ENCODE peak calls at places on chromosomes 5 and 9, in four cellular contexts. H is A549, S is esophagus muscularis mucosa, B is K562. I is an unnamed sample.

GRCh38 chr5:58921106-58921505 is 338.2 kb downstream of the RAB3C start:
- DNase-seq in S (no peak), H (no peak), B (no peak), I (no peak)

GRCh38 chr9:18747590-18747989 is 273.6 kb downstream of the ADAMTSL1 start:
- DNase-seq in S (no peak), B (no peak), H (no peak), I (no peak)

GRCh38 chr5:71829206-71829605 is 110.1 kb downstream of the CARTPT start:
- DNase-seq in H (no peak), S (no peak), B (no peak), I (no peak)

GRCh38 chr9:12784461-12785250 is 9.8 kb downstream of the LURAP1L start:
- DNase-seq in H (peak), S (no peak), B (peak), I (peak)

GRCh38 chr9:86695904-86696424 is 251.3 kb downstream of the GAS1 start:
- DNase-seq in B (no peak), S (peak), H (no peak), I (no peak)

GRCh38 chr5:126939887-126940286 is 90.5 kb downstream of the MARCHF3 start:
- DNase-seq in H (no peak), B (no peak), S (no peak), I (no peak)

GRCh38 chr5:13992795-13993194 is 48.3 kb upstream of the DNAH5 start:
- DNase-seq in B (no peak), S (peak), H (no peak), I (no peak)

GRCh38 chr5:78610163-78610583 is 38.4 kb downstream of the LHFPL2 start:
- DNase-seq in B (no peak), H (no peak), S (no peak), I (no peak)

GRCh38 chr5:109688647-109688998 is 1.1 kb upstream of the MAN2A1 start:
- DNase-seq in B (peak), H (no peak), S (no peak), I (no peak)

GRCh38 chr5:9288234-9288633 is 257.6 kb downstream of the SEMA5A start:
- DNase-seq in S (no peak), B (no peak), H (no peak), I (no peak)

GRCh38 chr5:45057564-45057963 is 248.8 kb downstream of the MRPS30 start:
- DNase-seq in H (no peak), B (no peak), S (no peak), I (no peak)

GRCh38 chr9:135906291-135907005 is 898 bp downstream of the CAMSAP1 start:
- DNase-seq in H (peak), B (peak), S (no peak), I (no peak)

GRCh38 chr9:135908334-135909204 is 1.2 kb upstream of the CAMSAP1 start:
- DNase-seq in H (no peak), B (peak), S (no peak), I (no peak)

GRCh38 chr9:135907006-135907434 is 326 bp downstream of the CAMSAP1 start:
- DNase-seq in S (no peak), H (peak), B (no peak), I (no peak)

GRCh38 chr9:135909371-135909770 is 2.0 kb upstream of the CAMSAP1 start:
- DNase-seq in H (no peak), S (no peak), B (no peak), I (no peak)

DNA sequence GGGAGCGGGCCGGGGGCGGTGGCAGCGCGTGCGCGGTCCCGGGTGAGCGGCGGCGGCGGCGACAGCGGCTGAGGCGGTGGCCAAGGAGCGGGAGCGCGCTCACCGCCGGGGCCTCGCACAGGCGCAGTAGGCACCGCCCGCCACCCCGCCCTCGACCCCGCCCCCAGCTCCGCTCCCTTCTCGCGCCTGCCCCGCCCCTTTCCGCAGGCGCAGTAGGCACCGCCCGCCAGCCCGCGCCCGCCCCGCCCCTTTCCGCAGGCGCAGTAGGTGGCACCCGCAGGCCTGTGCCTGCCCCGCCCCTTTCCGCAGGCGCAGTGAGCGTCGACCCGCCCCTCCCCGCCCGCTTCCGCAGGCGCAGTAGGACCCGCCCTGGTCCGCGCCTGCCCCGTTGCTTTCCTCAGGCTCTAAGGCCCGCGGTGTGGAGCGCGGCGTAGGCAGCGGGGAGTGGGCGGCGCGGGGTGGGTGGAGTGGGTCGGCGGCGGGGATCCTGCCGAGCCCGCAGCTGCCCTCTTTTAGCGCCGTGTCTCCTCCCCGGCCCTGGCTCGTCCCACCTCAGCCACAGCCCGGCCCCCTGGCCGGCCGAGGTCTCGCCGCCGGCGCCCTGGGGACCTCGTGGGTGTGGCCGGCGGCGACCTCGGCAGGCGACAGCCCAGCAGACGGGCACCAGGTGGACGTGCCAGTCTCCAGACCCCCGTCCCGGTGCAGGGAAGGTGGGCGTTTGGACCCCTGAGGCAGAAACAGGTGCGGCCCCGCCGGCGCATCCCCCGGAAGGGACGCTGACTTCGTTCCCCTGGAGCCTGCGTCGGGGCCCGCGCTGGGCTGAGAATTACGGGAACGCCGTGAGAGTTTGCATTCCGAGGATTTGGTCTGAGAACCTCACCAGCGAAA is at the start of gene CAMSAP1:
- DNase-seq in S (peak), B (peak), H (peak), I (peak)
- TF ChIP-seq EP300 in S (no peak), B (no peak), H (no peak), I (no peak)

GRCh38 chr5:2332521-2332920 is 419.0 kb downstream of the IRX2 start:
- DNase-seq in B (no peak), S (peak), H (no peak), I (no peak)

GRCh38 chr5:2326603-2327002 is 424.9 kb downstream of the IRX2 start:
- DNase-seq in S (no peak), B (no peak), H (no peak), I (no peak)

GRCh38 chr5:2330731-2331130 is 420.7 kb downstream of the IRX2 start:
- DNase-seq in B (no peak), S (peak), H (no peak), I (no peak)

GRCh38 chr5:2329741-2330140 is 421.7 kb downstream of the IRX2 start:
- DNase-seq in B (no peak), H (no peak), S (peak), I (no peak)

GRCh38 chr5:2330325-2330724 is 421.2 kb downstream of the IRX2 start:
- DNase-seq in H (no peak), B (no peak), S (peak), I (no peak)
- TF ChIP-seq POLR2A in H (no peak), B (no peak), S (no peak), I (no peak)

GRCh38 chr5:179766726-179767455 is 26.9 kb upstream of the LTC4S start:
- DNase-seq in B (no peak), H (no peak), S (no peak), I (no peak)
- H3K4me3 ChIP-seq in B (no peak), H (no peak), S (no peak), I (no peak)

GRCh38 chr5:166497705-166498104 is 1793.7 kb upstream of the WWC1 start:
- DNase-seq in S (no peak), H (no peak), B (no peak), I (no peak)
- TF ChIP-seq EP300 in S (no peak), H (no peak), B (no peak), I (no peak)

GRCh38 chr5:140298183-140298601 is 4.7 kb downstream of the PFDN1 start:
- DNase-seq in H (no peak), S (no peak), B (no peak), I (no peak)

GRCh38 chr5:140303987-140304386 is 1.1 kb upstream of the PFDN1 start:
- DNase-seq in S (no peak), H (no peak), B (peak), I (no peak)

GRCh38 chr5:140301136-140301535 is 1.8 kb downstream of the PFDN1 start:
- DNase-seq in H (no peak), S (no peak), B (no peak), I (no peak)

GRCh38 chr5:140299056-140299455 is 3.8 kb downstream of the PFDN1 start:
- DNase-seq in H (no peak), B (no peak), S (no peak), I (no peak)

GRCh38 chr5:140302786-140303639 is at the start of gene PFDN1:
- DNase-seq in S (peak), H (peak), B (peak), I (peak)
- TF ChIP-seq POLR2A in S (peak), H (peak), B (peak), I (no peak)